ENCODE peak calls at places on chromosomes 6 and 20, in four cellular contexts. One of them, this sample, is unnamed.

GRCh38 chr6:149451361-149452061 is 33.3 kb downstream of the ZC3H12D start:
- DNase-seq in CD4-positive, CD25-positive, alpha-beta regulatory T cell: no peak
- DNase-seq in skeletal muscle cell: no peak
- DNase-seq in endodermal cell: peak
- DNase-seq in this sample: no peak

GRCh38 chr6:133502451-133503259 is 261.5 kb downstream of the EYA4 start:
- DNase-seq in CD4-positive, CD25-positive, alpha-beta regulatory T cell: no peak
- DNase-seq in skeletal muscle cell: peak
- DNase-seq in endodermal cell: no peak
- DNase-seq in this sample: no peak

GRCh38 chr6:127592964-127593363 is 16.0 kb downstream of the C6orf58 start:
- DNase-seq in CD4-positive, CD25-positive, alpha-beta regulatory T cell: no peak
- DNase-seq in skeletal muscle cell: no peak
- DNase-seq in endodermal cell: peak
- DNase-seq in this sample: no peak

GRCh38 chr6:7555671-7556070 is 14.2 kb downstream of the DSP start:
- DNase-seq in CD4-positive, CD25-positive, alpha-beta regulatory T cell: no peak
- DNase-seq in skeletal muscle cell: no peak
- DNase-seq in endodermal cell: no peak
- DNase-seq in this sample: no peak

GRCh38 chr6:116876635-116877611 is at the start of gene RFX6:
- DNase-seq in CD4-positive, CD25-positive, alpha-beta regulatory T cell: no peak
- DNase-seq in skeletal muscle cell: no peak
- DNase-seq in endodermal cell: peak
- DNase-seq in this sample: no peak

GRCh38 chr6:44056392-44057237 is 70.6 kb downstream of the MRPL14 start:
- DNase-seq in CD4-positive, CD25-positive, alpha-beta regulatory T cell: no peak
- DNase-seq in skeletal muscle cell: no peak
- DNase-seq in endodermal cell: no peak
- DNase-seq in this sample: no peak

GRCh38 chr6:51565472-51565871 is 521.9 kb downstream of the PKHD1 start:
- DNase-seq in CD4-positive, CD25-positive, alpha-beta regulatory T cell: no peak
- DNase-seq in skeletal muscle cell: no peak
- DNase-seq in endodermal cell: no peak
- DNase-seq in this sample: no peak

GRCh38 chr6:156901309-156902019 is 124.3 kb downstream of the ARID1B start:
- DNase-seq in CD4-positive, CD25-positive, alpha-beta regulatory T cell: no peak
- DNase-seq in skeletal muscle cell: no peak
- DNase-seq in endodermal cell: no peak
- DNase-seq in this sample: no peak

GRCh38 chr6:148464319-148465010 is 121.8 kb downstream of the SASH1 start:
- DNase-seq in CD4-positive, CD25-positive, alpha-beta regulatory T cell: peak
- DNase-seq in skeletal muscle cell: peak
- DNase-seq in endodermal cell: peak
- DNase-seq in this sample: peak

GRCh38 chr6:54291146-54291545 is 17.1 kb upstream of the TINAG start:
- DNase-seq in CD4-positive, CD25-positive, alpha-beta regulatory T cell: no peak
- DNase-seq in skeletal muscle cell: peak
- DNase-seq in endodermal cell: no peak
- DNase-seq in this sample: no peak

GRCh38 chr6:26311012-26311384 is 54.0 kb upstream of the BTN3A2 start:
- DNase-seq in CD4-positive, CD25-positive, alpha-beta regulatory T cell: peak
- DNase-seq in skeletal muscle cell: no peak
- DNase-seq in endodermal cell: peak
- DNase-seq in this sample: no peak

GRCh38 chr20:7936735-7937078 is 3.6 kb downstream of the HAO1 start:
- DNase-seq in CD4-positive, CD25-positive, alpha-beta regulatory T cell: no peak
- DNase-seq in skeletal muscle cell: no peak
- DNase-seq in endodermal cell: no peak
- DNase-seq in this sample: no peak

GRCh38 chr6:43120938-43121913 is 45.1 kb downstream of the PTK7 start:
- DNase-seq in CD4-positive, CD25-positive, alpha-beta regulatory T cell: no peak
- DNase-seq in skeletal muscle cell: peak
- DNase-seq in endodermal cell: peak
- DNase-seq in this sample: no peak

GRCh38 chr6:23016701-23017100 is 447.3 kb downstream of the HDGFL1 start:
- DNase-seq in CD4-positive, CD25-positive, alpha-beta regulatory T cell: no peak
- DNase-seq in skeletal muscle cell: no peak
- DNase-seq in endodermal cell: no peak
- DNase-seq in this sample: no peak

GRCh38 chr20:4601630-4602296 is 119.9 kb upstream of the PRND start:
- DNase-seq in CD4-positive, CD25-positive, alpha-beta regulatory T cell: no peak
- DNase-seq in skeletal muscle cell: peak
- DNase-seq in endodermal cell: no peak
- DNase-seq in this sample: no peak

DNA sequence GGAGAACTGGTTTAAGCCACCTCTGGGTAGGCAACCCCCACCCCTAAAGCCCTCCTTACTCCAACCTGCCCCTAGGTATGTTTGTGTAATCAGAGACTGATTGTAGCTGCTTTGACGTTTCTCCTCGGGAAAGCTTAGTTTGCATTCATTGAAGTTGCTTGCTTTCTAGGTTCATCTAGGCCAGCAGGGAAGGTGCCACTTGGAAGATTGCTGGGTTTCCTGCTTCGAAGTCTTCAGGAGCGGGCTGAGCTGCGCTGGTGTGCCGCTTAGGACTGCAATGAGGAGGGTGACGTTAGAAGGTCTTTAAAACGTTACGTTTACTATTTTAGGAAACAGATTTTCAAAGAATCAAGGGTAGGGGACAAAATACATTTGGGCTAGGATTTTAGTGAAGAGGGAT is 92.8 kb upstream of the PRDM1 start:
- DNase-seq in CD4-positive, CD25-positive, alpha-beta regulatory T cell: peak
- DNase-seq in skeletal muscle cell: no peak
- DNase-seq in endodermal cell: peak
- DNase-seq in this sample: no peak
- H3K4me3 ChIP-seq in CD4-positive, CD25-positive, alpha-beta regulatory T cell: peak
- H3K4me3 ChIP-seq in skeletal muscle cell: no peak
- H3K4me3 ChIP-seq in endodermal cell: peak
- H3K4me3 ChIP-seq in this sample: no peak

DNA sequence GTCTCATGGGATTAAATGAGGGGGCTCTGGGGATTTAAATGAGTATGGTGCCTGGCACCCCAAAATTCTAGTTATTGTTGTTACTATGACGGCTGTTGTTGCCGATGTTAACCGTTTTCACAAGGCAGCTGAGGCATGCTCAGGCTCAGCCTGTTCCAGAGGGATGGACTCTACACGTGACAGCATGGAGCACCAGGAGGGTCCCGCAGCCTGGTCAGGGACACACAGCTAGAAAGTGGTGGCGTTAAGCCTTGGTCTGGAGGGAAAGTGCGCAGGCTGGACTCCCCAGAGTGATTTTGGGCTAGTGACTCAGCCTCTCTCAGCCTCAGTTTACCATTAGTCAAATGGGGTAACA is 7.0 kb downstream of the FAM110A start:
- DNase-seq in CD4-positive, CD25-positive, alpha-beta regulatory T cell: no peak
- DNase-seq in skeletal muscle cell: no peak
- DNase-seq in endodermal cell: no peak
- DNase-seq in this sample: no peak
- H3K4me3 ChIP-seq in CD4-positive, CD25-positive, alpha-beta regulatory T cell: no peak
- H3K4me3 ChIP-seq in skeletal muscle cell: no peak
- H3K4me3 ChIP-seq in endodermal cell: no peak
- H3K4me3 ChIP-seq in this sample: no peak

GRCh38 chr6:159982726-159983506 is 14.0 kb downstream of the IGF2R start:
- DNase-seq in CD4-positive, CD25-positive, alpha-beta regulatory T cell: peak
- DNase-seq in skeletal muscle cell: no peak
- DNase-seq in endodermal cell: no peak
- DNase-seq in this sample: peak

GRCh38 chr6:159981591-159982245 is 12.8 kb downstream of the IGF2R start:
- DNase-seq in CD4-positive, CD25-positive, alpha-beta regulatory T cell: peak
- DNase-seq in skeletal muscle cell: no peak
- DNase-seq in endodermal cell: no peak
- DNase-seq in this sample: peak

GRCh38 chr6:159984268-159984786 is 15.4 kb downstream of the IGF2R start:
- DNase-seq in CD4-positive, CD25-positive, alpha-beta regulatory T cell: no peak
- DNase-seq in skeletal muscle cell: peak
- DNase-seq in endodermal cell: no peak
- DNase-seq in this sample: no peak

GRCh38 chr6:159985296-159985940 is 16.5 kb downstream of the IGF2R start:
- DNase-seq in CD4-positive, CD25-positive, alpha-beta regulatory T cell: no peak
- DNase-seq in skeletal muscle cell: no peak
- DNase-seq in endodermal cell: no peak
- DNase-seq in this sample: no peak

GRCh38 chr6:159983641-159984080 is 14.8 kb downstream of the IGF2R start:
- DNase-seq in CD4-positive, CD25-positive, alpha-beta regulatory T cell: peak
- DNase-seq in skeletal muscle cell: no peak
- DNase-seq in endodermal cell: no peak
- DNase-seq in this sample: no peak
- H3K4me3 ChIP-seq in CD4-positive, CD25-positive, alpha-beta regulatory T cell: peak
- H3K4me3 ChIP-seq in skeletal muscle cell: no peak
- H3K4me3 ChIP-seq in endodermal cell: no peak
- H3K4me3 ChIP-seq in this sample: peak

GRCh38 chr6:137213813-137214212 is 5.4 kb downstream of the IFNGR1 start:
- DNase-seq in CD4-positive, CD25-positive, alpha-beta regulatory T cell: no peak
- DNase-seq in skeletal muscle cell: no peak
- DNase-seq in endodermal cell: no peak
- DNase-seq in this sample: no peak
- H3K4me3 ChIP-seq in CD4-positive, CD25-positive, alpha-beta regulatory T cell: no peak
- H3K4me3 ChIP-seq in skeletal muscle cell: no peak
- H3K4me3 ChIP-seq in endodermal cell: peak
- H3K4me3 ChIP-seq in this sample: no peak

GRCh38 chr6:37005061-37005810 is at the start of gene FGD2:
- DNase-seq in CD4-positive, CD25-positive, alpha-beta regulatory T cell: no peak
- DNase-seq in skeletal muscle cell: no peak
- DNase-seq in endodermal cell: peak
- DNase-seq in this sample: no peak
- H3K4me3 ChIP-seq in CD4-positive, CD25-positive, alpha-beta regulatory T cell: peak
- H3K4me3 ChIP-seq in skeletal muscle cell: no peak
- H3K4me3 ChIP-seq in endodermal cell: no peak
- H3K4me3 ChIP-seq in this sample: no peak

DNA sequence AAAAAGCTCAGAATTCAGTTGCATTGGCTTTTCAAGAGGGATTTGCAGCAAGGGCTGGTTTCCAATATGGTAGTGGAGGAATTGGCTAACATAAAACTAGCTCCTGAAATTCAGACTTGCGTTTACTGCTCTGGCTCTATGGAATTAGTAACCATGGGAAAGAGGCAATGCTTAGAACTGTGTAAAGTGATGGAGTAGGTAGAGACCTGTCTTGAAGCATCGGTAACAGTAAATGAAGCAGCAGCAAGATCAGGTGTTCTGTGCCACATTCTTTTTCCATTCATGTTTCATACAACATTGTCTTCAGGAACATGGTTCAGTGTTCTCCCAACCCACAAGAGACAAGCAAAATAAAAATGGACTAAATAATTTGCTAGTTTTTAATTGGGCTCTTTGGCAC is 6.5 kb downstream of the IRF4 start:
- DNase-seq in CD4-positive, CD25-positive, alpha-beta regulatory T cell: no peak
- DNase-seq in skeletal muscle cell: no peak
- DNase-seq in endodermal cell: no peak
- DNase-seq in this sample: no peak
- H3K4me3 ChIP-seq in CD4-positive, CD25-positive, alpha-beta regulatory T cell: peak
- H3K4me3 ChIP-seq in skeletal muscle cell: no peak
- H3K4me3 ChIP-seq in endodermal cell: no peak
- H3K4me3 ChIP-seq in this sample: no peak

GRCh38 chr20:14383326-14383725 is 45.9 kb upstream of the FLRT3 start:
- DNase-seq in CD4-positive, CD25-positive, alpha-beta regulatory T cell: no peak
- DNase-seq in skeletal muscle cell: no peak
- DNase-seq in endodermal cell: no peak
- DNase-seq in this sample: no peak

GRCh38 chr20:14384411-14384810 is 47.0 kb upstream of the FLRT3 start:
- DNase-seq in CD4-positive, CD25-positive, alpha-beta regulatory T cell: no peak
- DNase-seq in skeletal muscle cell: peak
- DNase-seq in endodermal cell: no peak
- DNase-seq in this sample: no peak

DNA sequence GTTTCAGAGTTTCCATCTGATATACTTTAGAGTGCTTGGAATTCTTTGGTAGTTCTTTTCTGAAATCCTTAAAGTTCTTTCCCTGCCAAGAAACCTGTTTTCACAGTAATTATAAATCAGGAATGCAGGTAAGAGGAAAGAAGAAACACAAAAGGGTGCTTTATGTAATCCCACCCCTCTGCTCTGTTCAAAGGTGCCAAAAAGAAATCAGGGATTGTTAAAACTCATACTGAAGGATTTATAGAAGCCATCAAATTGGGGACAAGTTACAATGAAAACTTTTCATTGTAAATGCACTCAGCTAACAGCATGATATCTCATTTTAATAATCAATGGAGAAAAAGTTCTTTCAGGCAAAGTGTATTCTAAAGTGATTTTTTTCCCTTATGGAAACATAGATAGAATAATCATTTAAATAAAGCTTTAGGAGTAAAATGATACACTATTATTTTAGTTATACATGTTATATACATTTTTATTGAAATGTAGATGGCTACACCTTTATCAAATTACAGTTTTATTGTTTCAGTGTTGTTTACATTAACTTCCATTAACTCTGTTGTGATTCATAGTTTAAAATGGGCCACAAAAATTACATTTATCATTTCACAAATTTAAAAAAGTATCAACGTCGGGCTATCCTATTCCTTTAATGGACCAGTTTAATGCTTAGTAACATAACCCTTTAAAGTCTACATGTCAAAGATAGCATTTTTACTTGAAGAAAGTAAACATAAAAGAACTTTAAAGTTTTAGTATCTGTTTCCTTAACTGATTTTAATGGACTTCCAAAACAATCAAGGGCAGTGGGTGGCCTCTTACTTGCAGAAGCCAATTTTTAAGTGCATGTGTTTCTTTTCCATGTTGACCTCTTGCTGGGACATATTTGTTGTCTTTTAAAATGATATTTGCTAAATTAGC is 47.7 kb upstream of the FLRT3 start:
- DNase-seq in CD4-positive, CD25-positive, alpha-beta regulatory T cell: no peak
- DNase-seq in skeletal muscle cell: no peak
- DNase-seq in endodermal cell: no peak
- DNase-seq in this sample: no peak
- H3K4me3 ChIP-seq in CD4-positive, CD25-positive, alpha-beta regulatory T cell: no peak
- H3K4me3 ChIP-seq in skeletal muscle cell: no peak
- H3K4me3 ChIP-seq in endodermal cell: no peak
- H3K4me3 ChIP-seq in this sample: no peak

This sample was measured in Jurkat, Clone E6-1.